ENCODE peak calls at places on chromosomes 5 and 9, in four cellular contexts. M, G, U and X are unnamed samples.

GRCh38 chr5:56983593-56984361 is 31.9 kb upstream of the MIER3 start:
- DNase-seq in U (no peak), M (peak), G (no peak), X (peak)

GRCh38 chr5:82584631-82585030 is 306.5 kb upstream of the RPS23 start:
- DNase-seq in M (no peak), U (no peak), G (no peak), X (no peak)

GRCh38 chr9:106878081-106878837 is 15.3 kb downstream of the ZNF462 start:
- DNase-seq in G (no peak), M (no peak), U (no peak), X (no peak)

GRCh38 chr5:158487156-158487555 is 612.6 kb downstream of the EBF1 start:
- DNase-seq in M (no peak), U (no peak), G (no peak), X (no peak)

GRCh38 chr9:82829818-82830217 is 233.1 kb downstream of the RASEF start:
- DNase-seq in M (no peak), G (no peak), U (no peak), X (no peak)

GRCh38 chr5:44681906-44682305 is 126.8 kb upstream of the MRPS30 start:
- DNase-seq in U (no peak), G (no peak), M (no peak), X (no peak)

GRCh38 chr5:31449175-31449574 is 82.7 kb downstream of the DROSHA start:
- DNase-seq in G (no peak), U (peak), M (no peak), X (no peak)

GRCh38 chr9:8660383-8660782 is 860.8 kb upstream of the DMAC1 start:
- DNase-seq in M (no peak), U (no peak), G (peak), X (no peak)

GRCh38 chr5:74392698-74393431 is 247.7 kb downstream of the ENC1 start:
- DNase-seq in M (no peak), U (peak), G (no peak), X (peak)

GRCh38 chr9:89548210-89548609 is 50.3 kb upstream of the SEMA4D start:
- DNase-seq in G (no peak), M (no peak), U (no peak), X (peak)

GRCh38 chr9:128554155-128554862 is 1.9 kb downstream of the SPTAN1 start:
- DNase-seq in U (peak), G (peak), M (no peak), X (no peak)

GRCh38 chr5:176473335-176474006 is 25.3 kb downstream of the FAF2 start:
- DNase-seq in U (peak), G (no peak), M (no peak), X (no peak)

GRCh38 chr9:117528225-117528624 is 113.4 kb upstream of the ASTN2 start:
- DNase-seq in M (no peak), G (no peak), U (no peak), X (no peak)

GRCh38 chr5:171617268-171617667 is 168.3 kb upstream of the SMIM23 start:
- DNase-seq in U (no peak), M (no peak), G (no peak), X (no peak)

GRCh38 chr5:167920589-167920988 is 370.9 kb upstream of the WWC1 start:
- DNase-seq in M (no peak), G (no peak), U (no peak), X (peak)

GRCh38 chr9:129175825-129176633 is 2.0 kb downstream of the IER5L start:
- DNase-seq in M (peak), G (peak), U (peak), X (peak)

GRCh38 chr5:8576178-8576577 is 707.2 kb downstream of the MTRR start:
- DNase-seq in M (no peak), G (no peak), U (no peak), X (no peak)

GRCh38 chr5:157540707-157541451 is 34.7 kb downstream of the ADAM19 start:
- DNase-seq in U (peak), M (peak), G (peak), X (no peak)

GRCh38 chr9:131438190-131438589 is 44.3 kb downstream of the PRRC2B start:
- DNase-seq in G (no peak), U (no peak), M (no peak), X (no peak)

GRCh38 chr9:95725045-95725444 is 150.4 kb upstream of the ERCC6L2 start:
- DNase-seq in G (no peak), M (no peak), U (no peak), X (no peak)

GRCh38 chr5:143106175-143106574 is 297.3 kb downstream of the NR3C1 start:
- DNase-seq in G (peak), M (no peak), U (peak), X (no peak)

GRCh38 chr9:137820161-137820855 is 57.3 kb upstream of the CACNA1B start:
- DNase-seq in M (no peak), G (no peak), U (peak), X (no peak)

GRCh38 chr5:34658023-34658422 is 1.9 kb downstream of the RAI14 start:
- DNase-seq in M (no peak), G (no peak), U (peak), X (no peak)

GRCh38 chr5:26578002-26578401 is 460.4 kb downstream of the CDH9 start:
- DNase-seq in U (no peak), G (no peak), M (no peak), X (no peak)

GRCh38 chr5:53479045-53479655 is 1.3 kb upstream of the FST start:
- DNase-seq in U (peak), G (no peak), M (no peak), X (peak)

GRCh38 chr5:37662789-37663475 is 176.9 kb downstream of the GDNF start:
- DNase-seq in M (no peak), U (no peak), G (no peak), X (no peak)

GRCh38 chr9:97910273-97910844 is 11.9 kb downstream of the TRMO start:
- DNase-seq in U (no peak), M (no peak), G (no peak), X (no peak)

GRCh38 chr5:172683696-172684464 is 42.8 kb downstream of the NEURL1B start:
- DNase-seq in U (no peak), M (no peak), G (no peak), X (no peak)

GRCh38 chr5:177604116-177604521 is 4.2 kb downstream of the B4GALT7 start:
- DNase-seq in G (no peak), M (no peak), U (no peak), X (no peak)

GRCh38 chr9:16221822-16222547 is 648.5 kb downstream of the BNC2 start:
- DNase-seq in U (no peak), M (no peak), G (no peak), X (no peak)

GRCh38 chr9:35790385-35791291 is 753 bp upstream of the NPR2 start:
- DNase-seq in M (peak), U (peak), G (peak), X (peak)

GRCh38 chr9:71693607-71694006 is 74.7 kb downstream of the CEMIP2 start:
- DNase-seq in U (no peak), G (no peak), M (no peak), X (no peak)

GRCh38 chr9:98572054-98572627 is 136.6 kb downstream of the GABBR2 start:
- DNase-seq in G (no peak), U (peak), M (no peak), X (no peak)

GRCh38 chr5:177373806-177374205 is 10.4 kb upstream of the SLC34A1 start:
- DNase-seq in M (no peak), G (no peak), U (no peak), X (no peak)

GRCh38 chr9:17018540-17019196 is 116.2 kb upstream of the CNTLN start:
- DNase-seq in M (no peak), G (no peak), U (peak), X (no peak)

GRCh38 chr9:108618906-108619550 is 236.8 kb downstream of the ACTL7B start:
- DNase-seq in G (no peak), U (no peak), M (no peak), X (no peak)

GRCh38 chr5:16411741-16412455 is 53.7 kb downstream of the ZNF622 start:
- DNase-seq in M (no peak), G (no peak), U (peak), X (no peak)

GRCh38 chr9:36021968-36022367 is 14.7 kb upstream of the RECK start:
- DNase-seq in M (no peak), G (no peak), U (no peak), X (no peak)

GRCh38 chr5:168298949-168299348 is 7.5 kb downstream of the WWC1 start:
- DNase-seq in M (no peak), U (no peak), G (no peak), X (no peak)

DNA sequence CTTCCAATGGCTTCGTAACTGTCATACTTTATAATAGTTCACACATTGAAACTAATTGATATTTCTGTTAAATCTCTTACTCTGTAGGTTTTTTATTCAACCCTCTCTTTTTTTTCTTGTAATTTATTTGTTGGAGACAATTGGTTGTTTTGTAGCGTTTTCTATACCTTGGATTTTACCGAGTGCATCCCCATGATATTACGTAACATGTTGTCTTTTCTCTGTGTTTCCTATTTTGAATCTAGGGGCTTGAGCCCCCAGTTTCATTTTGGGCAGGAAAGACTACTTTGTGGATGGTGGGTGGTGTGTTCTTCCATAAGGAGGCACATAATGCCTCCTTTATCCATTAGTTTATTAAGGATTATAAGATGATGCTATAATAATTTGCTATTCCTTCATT is 7.4 kb downstream of the MRPL22 start:
- DNase-seq in G (no peak), M (no peak), U (no peak), X (no peak)
- TF ChIP-seq POLR2A in G (no peak), M (no peak), U (no peak), X (no peak)

GRCh38 chr9:21802418-21803000 is at the start of gene MTAP:
- DNase-seq in M (peak), U (peak), G (peak), X (peak)
- TF ChIP-seq POLR2A in M (peak), U (peak), G (peak), X (peak)

DNA sequence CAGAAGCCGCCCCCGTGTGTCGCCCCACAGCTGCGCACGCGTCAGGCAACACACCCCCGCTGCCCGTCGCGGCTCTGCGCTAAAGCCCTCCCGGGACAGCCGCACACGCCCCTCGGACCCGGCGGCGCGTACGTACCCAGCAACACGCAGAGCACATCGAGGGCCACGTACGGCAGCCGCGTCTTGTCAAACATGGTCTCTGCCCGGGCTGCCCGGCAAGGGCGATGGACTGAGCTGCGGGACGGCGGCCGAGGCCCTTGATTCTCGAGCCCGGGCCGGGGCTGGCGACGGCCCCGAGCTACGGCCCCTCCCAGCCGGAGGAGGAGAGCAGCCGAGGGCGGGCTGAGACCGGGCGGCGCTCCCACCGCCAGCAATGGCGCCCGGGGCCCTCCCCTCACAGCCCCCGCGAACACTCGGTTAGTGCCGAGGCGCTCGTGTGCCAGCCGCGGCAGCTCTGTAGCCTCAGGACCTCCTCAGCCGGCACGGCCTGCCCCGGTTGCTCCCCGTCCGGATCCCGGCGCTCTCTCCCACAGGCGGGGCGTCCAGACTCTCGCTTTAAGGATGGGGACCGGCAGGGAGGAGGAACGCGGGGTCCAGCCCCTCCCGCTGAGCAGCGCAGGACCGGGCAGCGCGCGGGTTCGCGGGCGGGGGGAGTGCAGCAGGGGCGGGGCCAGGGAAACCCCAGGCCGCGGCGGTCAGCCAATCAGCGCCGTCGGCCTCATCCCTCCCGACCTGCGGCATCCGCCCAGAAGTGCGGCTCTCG is at the start of gene PLPP1:
- DNase-seq in G (peak), M (peak), U (peak), X (peak)
- TF ChIP-seq POLR2A in G (peak), M (no peak), U (peak), X (no peak)

GRCh38 chr9:126860077-126860756 is at the start of gene ZBTB34:
- DNase-seq in U (peak), G (peak), M (peak), X (peak)
- TF ChIP-seq POLR2A in U (peak), G (peak), M (peak), X (peak)